ENCODE peak calls at places on chromosomes 16 and 17, in nine cellular contexts. N is HFF-Myc; A is NCI-H1417 treated with DMSO at 0.1 percent for 48 hours; I is neural progenitor cell; J is CD4-positive, alpha-beta T cell; W is H7; L is stimulated activated CD8-positive, alpha-beta memory T cell treated with anti-CD3 and anti-CD28 coated beads, Interleukin-4, amount 100 ng/mL, for 4 hours; R is naive thymus-derived CD8-positive, alpha-beta T cell; Y is NCI-H1092 treated with DMSO at 0.1 percent for 48 hours. S is an unnamed sample.

GRCh38 chr17:44108440-44109311 is 14.8 kb downstream of the HDAC5 start:
- DNase-seq in N (peak; percentile 87), A (no peak), I (no peak), J (no peak), W (no peak), L (no peak), R (no peak), Y (no peak), S (no peak)

GRCh38 chr17:72387487-72387886 is 266.7 kb downstream of the SOX9 start:
- DNase-seq in N (no peak), A (no peak), I (no peak), J (no peak), W (no peak), L (no peak), R (no peak), Y (no peak), S (peak; percentile 34)

GRCh38 chr17:17196776-17197175 is 9.4 kb downstream of the PLD6 start:
- DNase-seq in N (no peak), A (no peak), I (no peak), J (no peak), W (no peak), L (no peak), R (no peak), Y (no peak), S (no peak)

GRCh38 chr16:66266436-66267286 is 99.8 kb upstream of the CDH5 start:
- DNase-seq in N (peak; percentile 95), A (no peak), I (peak; percentile 48), J (no peak), W (peak; percentile 76), L (no peak), R (no peak), Y (no peak), S (no peak)

GRCh38 chr17:81962499-81963441 is 1.8 kb upstream of the NOTUM start:
- DNase-seq in N (no peak), A (no peak), I (peak; percentile 47), J (no peak), W (peak; percentile 70), L (no peak), R (no peak), Y (no peak), S (no peak)

GRCh38 chr17:82386256-82386831 is 14.8 kb downstream of the UTS2R start:
- DNase-seq in N (no peak), A (no peak), I (no peak), J (no peak), W (no peak), L (no peak), R (no peak), Y (no peak), S (no peak)

GRCh38 chr16:56688762-56689161 is 6.5 kb downstream of the MT1X start:
- DNase-seq in N (no peak), A (no peak), I (no peak), J (no peak), W (no peak), L (no peak), R (no peak), Y (no peak), S (no peak)

GRCh38 chr17:40953876-40954275 is 12.9 kb downstream of the KRT39 start:
- DNase-seq in N (no peak), A (no peak), I (no peak), J (no peak), W (no peak), L (no peak), R (no peak), Y (no peak), S (no peak)

GRCh38 chr17:80071116-80071980 is 30.0 kb upstream of the GAA start:
- DNase-seq in N (no peak), A (no peak), I (no peak), J (no peak), W (no peak), L (no peak), R (no peak), Y (peak; percentile 80), S (no peak)

GRCh38 chr17:49703557-49704277 is 4.0 kb downstream of the SLC35B1 start:
- DNase-seq in N (peak; percentile 12), A (no peak), I (peak; percentile 79), J (no peak), W (peak; percentile 63), L (no peak), R (no peak), Y (no peak), S (peak; percentile 39)

GRCh38 chr16:20020083-20020482 is 53.6 kb downstream of the GPR139 start:
- DNase-seq in N (no peak), A (no peak), I (no peak), J (no peak), W (no peak), L (no peak), R (no peak), Y (no peak), S (no peak)

GRCh38 chr16:87068751-87069150 is 248.4 kb downstream of the C16orf95 start:
- DNase-seq in N (no peak), A (no peak), I (no peak), J (no peak), W (no peak), L (no peak), R (no peak), Y (no peak), S (no peak)

GRCh38 chr16:85384831-85385462 is 228.2 kb upstream of the GSE1 start:
- DNase-seq in N (no peak), A (no peak), I (no peak), J (no peak), W (peak; percentile 83), L (no peak), R (no peak), Y (no peak), S (no peak)

GRCh38 chr17:55423535-55423934 is 1.9 kb upstream of the MMD start:
- DNase-seq in N (no peak), A (no peak), I (no peak), J (no peak), W (no peak), L (no peak), R (no peak), Y (no peak), S (no peak)

GRCh38 chr17:44367626-44368025 is 4.0 kb upstream of the FAM171A2 start:
- DNase-seq in N (no peak), A (no peak), I (no peak), J (no peak), W (no peak), L (no peak), R (no peak), Y (no peak), S (no peak)

GRCh38 chr16:75420987-75421819 is 12.1 kb downstream of the CFDP1 start:
- DNase-seq in N (no peak), A (no peak), I (peak; percentile 85), J (peak; percentile 16), W (peak; percentile 72), L (no peak), R (peak; percentile 19), Y (no peak), S (peak; percentile 70)

GRCh38 chr17:59105852-59106462 is 723 bp downstream of the TRIM37 start:
- DNase-seq in N (no peak), A (no peak), I (no peak), J (peak; percentile 59), W (peak; percentile 77), L (peak; percentile 38), R (peak; percentile 74), Y (peak; percentile 70), S (peak; percentile 73)

GRCh38 chr16:69741951-69742904 is 12.5 kb downstream of the NOB1 start:
- DNase-seq in N (no peak), A (no peak), I (no peak), J (no peak), W (no peak), L (no peak), R (no peak), Y (no peak), S (peak; percentile 25)

GRCh38 chr17:17913695-17914332 is 58.4 kb downstream of the TOM1L2 start:
- DNase-seq in N (peak; percentile 91), A (peak; percentile 85), I (peak; percentile 37), J (peak; percentile 35), W (peak; percentile 64), L (no peak), R (no peak), Y (no peak), S (peak; percentile 86)

GRCh38 chr17:39270923-39271322 is 45.2 kb upstream of the STAC2 start:
- DNase-seq in N (peak; percentile 6), A (no peak), I (no peak), J (no peak), W (peak; percentile 51), L (no peak), R (no peak), Y (no peak), S (no peak)

GRCh38 chr17:36849871-36850348 is 87.4 kb upstream of the LHX1 start:
- DNase-seq in N (peak; percentile 68), A (no peak), I (peak; percentile 40), J (no peak), W (peak; percentile 60), L (no peak), R (no peak), Y (no peak), S (peak; percentile 81)

GRCh38 chr17:10021239-10021638 is 116.2 kb upstream of the RCVRN start:
- DNase-seq in N (no peak), A (no peak), I (no peak), J (no peak), W (no peak), L (no peak), R (no peak), Y (no peak), S (no peak)

GRCh38 chr16:48117217-48118105 is 38.3 kb downstream of the ABCC12 start:
- DNase-seq in N (no peak), A (no peak), I (peak; percentile 89), J (peak; percentile 35), W (peak; percentile 95), L (peak; percentile 17), R (peak; percentile 44), Y (peak; percentile 65), S (no peak)

GRCh38 chr17:6510321-6511023 is 45.9 kb downstream of the PITPNM3 start:
- DNase-seq in N (no peak), A (no peak), I (no peak), J (no peak), W (no peak), L (no peak), R (no peak), Y (no peak), S (no peak)